ENCODE peak calls at places on chromosomes 12 and 14, in four cellular contexts. One of them, this sample, is unnamed.

GRCh38 chr14:50083467-50084337 is 32.7 kb downstream of the VCPKMT start:
- DNase-seq in nephron progenitor cell: no peak
- DNase-seq in astrocyte of the spinal cord: no peak
- DNase-seq in heart left ventricle: no peak
- DNase-seq in this sample: no peak

GRCh38 chr14:68522510-68523325 is 270.1 kb downstream of the ZFP36L1 start:
- DNase-seq in nephron progenitor cell: no peak
- DNase-seq in astrocyte of the spinal cord: no peak
- DNase-seq in heart left ventricle: no peak
- DNase-seq in this sample: no peak

GRCh38 chr14:51616724-51617409 is 34.8 kb upstream of the FRMD6 start:
- DNase-seq in nephron progenitor cell: no peak
- DNase-seq in astrocyte of the spinal cord: peak
- DNase-seq in heart left ventricle: no peak
- DNase-seq in this sample: peak

GRCh38 chr12:80504389-80505153 is 60.5 kb downstream of the PTPRQ start:
- DNase-seq in nephron progenitor cell: no peak
- DNase-seq in astrocyte of the spinal cord: no peak
- DNase-seq in heart left ventricle: no peak
- DNase-seq in this sample: no peak

GRCh38 chr12:49364989-49365388 is 2.3 kb upstream of the SPATS2 start:
- DNase-seq in nephron progenitor cell: no peak
- DNase-seq in astrocyte of the spinal cord: peak
- DNase-seq in heart left ventricle: no peak
- DNase-seq in this sample: no peak

GRCh38 chr12:7060353-7060954 is at the start of gene C1S:
- DNase-seq in nephron progenitor cell: peak
- DNase-seq in astrocyte of the spinal cord: peak
- DNase-seq in heart left ventricle: peak
- DNase-seq in this sample: peak

GRCh38 chr14:51093371-51094281 is 1.3 kb downstream of the TRIM9 start:
- DNase-seq in nephron progenitor cell: peak
- DNase-seq in astrocyte of the spinal cord: peak
- DNase-seq in heart left ventricle: peak
- DNase-seq in this sample: no peak

GRCh38 chr14:29637406-29637805 is 290.2 kb downstream of the PRKD1 start:
- DNase-seq in nephron progenitor cell: no peak
- DNase-seq in astrocyte of the spinal cord: peak
- DNase-seq in heart left ventricle: no peak
- DNase-seq in this sample: peak

GRCh38 chr14:78950654-78951053 is 780.5 kb downstream of the NRXN3 start:
- DNase-seq in nephron progenitor cell: no peak
- DNase-seq in astrocyte of the spinal cord: peak
- DNase-seq in heart left ventricle: no peak
- DNase-seq in this sample: peak

GRCh38 chr12:123064885-123065619 is 84.6 kb downstream of the ARL6IP4 start:
- DNase-seq in nephron progenitor cell: no peak
- DNase-seq in astrocyte of the spinal cord: no peak
- DNase-seq in heart left ventricle: peak
- DNase-seq in this sample: no peak

GRCh38 chr14:54857830-54858269 is 44.8 kb downstream of the GCH1 start:
- DNase-seq in nephron progenitor cell: no peak
- DNase-seq in astrocyte of the spinal cord: no peak
- DNase-seq in heart left ventricle: no peak
- DNase-seq in this sample: no peak

GRCh38 chr12:89664441-89664840 is 44.2 kb downstream of the ATP2B1 start:
- DNase-seq in nephron progenitor cell: no peak
- DNase-seq in astrocyte of the spinal cord: no peak
- DNase-seq in heart left ventricle: no peak
- DNase-seq in this sample: no peak

GRCh38 chr12:88299567-88300101 is 157.5 kb downstream of the TMTC3 start:
- DNase-seq in nephron progenitor cell: no peak
- DNase-seq in astrocyte of the spinal cord: peak
- DNase-seq in heart left ventricle: no peak
- DNase-seq in this sample: peak

GRCh38 chr12:12964255-12964654 is 12.3 kb upstream of the GPRC5D start:
- DNase-seq in nephron progenitor cell: no peak
- DNase-seq in astrocyte of the spinal cord: no peak
- DNase-seq in heart left ventricle: no peak
- DNase-seq in this sample: no peak

GRCh38 chr14:56857206-56857605 is 46.9 kb upstream of the OTX2 start:
- DNase-seq in nephron progenitor cell: no peak
- DNase-seq in astrocyte of the spinal cord: no peak
- DNase-seq in heart left ventricle: no peak
- DNase-seq in this sample: no peak

GRCh38 chr12:59698599-59698998 is 102.8 kb downstream of the SLC16A7 start:
- DNase-seq in nephron progenitor cell: no peak
- DNase-seq in astrocyte of the spinal cord: no peak
- DNase-seq in heart left ventricle: no peak
- DNase-seq in this sample: no peak

GRCh38 chr12:6917491-6918231 is 3.3 kb downstream of the ENO2 start:
- DNase-seq in nephron progenitor cell: no peak
- DNase-seq in astrocyte of the spinal cord: peak
- DNase-seq in heart left ventricle: no peak
- DNase-seq in this sample: no peak

GRCh38 chr12:96889273-96889933 is 17.7 kb upstream of the NEDD1 start:
- DNase-seq in nephron progenitor cell: no peak
- DNase-seq in astrocyte of the spinal cord: peak
- DNase-seq in heart left ventricle: no peak
- DNase-seq in this sample: no peak

GRCh38 chr12:54217774-54218221 is 29.0 kb upstream of the SMUG1 start:
- DNase-seq in nephron progenitor cell: peak
- DNase-seq in astrocyte of the spinal cord: no peak
- DNase-seq in heart left ventricle: no peak
- DNase-seq in this sample: no peak

GRCh38 chr12:27185234-27186045 is 58.6 kb upstream of the STK38L start:
- DNase-seq in nephron progenitor cell: no peak
- DNase-seq in astrocyte of the spinal cord: peak
- DNase-seq in heart left ventricle: no peak
- DNase-seq in this sample: no peak

GRCh38 chr12:18430425-18431048 is 169.2 kb downstream of the PIK3C2G start:
- DNase-seq in nephron progenitor cell: peak
- DNase-seq in astrocyte of the spinal cord: peak
- DNase-seq in heart left ventricle: no peak
- DNase-seq in this sample: peak

GRCh38 chr12:49476091-49476490 is 62.7 kb upstream of the KCNH3 start:
- DNase-seq in nephron progenitor cell: no peak
- DNase-seq in astrocyte of the spinal cord: no peak
- DNase-seq in heart left ventricle: no peak
- DNase-seq in this sample: no peak

GRCh38 chr14:37122919-37123639 is 49.3 kb downstream of the SLC25A21 start:
- DNase-seq in nephron progenitor cell: no peak
- DNase-seq in astrocyte of the spinal cord: no peak
- DNase-seq in heart left ventricle: no peak
- DNase-seq in this sample: no peak

GRCh38 chr12:105060715-105061378 is 23.4 kb downstream of the ALDH1L2 start:
- DNase-seq in nephron progenitor cell: no peak
- DNase-seq in astrocyte of the spinal cord: no peak
- DNase-seq in heart left ventricle: no peak
- DNase-seq in this sample: no peak

GRCh38 chr14:58414845-58415244 is 12.5 kb downstream of the TIMM9 start:
- DNase-seq in nephron progenitor cell: no peak
- DNase-seq in astrocyte of the spinal cord: no peak
- DNase-seq in heart left ventricle: no peak
- DNase-seq in this sample: no peak

GRCh38 chr12:5220835-5221234 is 177.2 kb downstream of the KCNA5 start:
- DNase-seq in nephron progenitor cell: no peak
- DNase-seq in astrocyte of the spinal cord: no peak
- DNase-seq in heart left ventricle: no peak
- DNase-seq in this sample: no peak

GRCh38 chr12:69688021-69688420 is 11.1 kb downstream of the BEST3 start:
- DNase-seq in nephron progenitor cell: no peak
- DNase-seq in astrocyte of the spinal cord: no peak
- DNase-seq in heart left ventricle: no peak
- DNase-seq in this sample: no peak

GRCh38 chr12:64522316-64522715 is 70.4 kb downstream of the TBK1 start:
- DNase-seq in nephron progenitor cell: no peak
- DNase-seq in astrocyte of the spinal cord: peak
- DNase-seq in heart left ventricle: no peak
- DNase-seq in this sample: no peak

GRCh38 chr14:101788016-101788695 is 26.6 kb downstream of the PPP2R5C start:
- DNase-seq in nephron progenitor cell: no peak
- DNase-seq in astrocyte of the spinal cord: no peak
- DNase-seq in heart left ventricle: no peak
- DNase-seq in this sample: no peak

GRCh38 chr12:110600254-110600653 is 13.7 kb upstream of the TCTN1 start:
- DNase-seq in nephron progenitor cell: no peak
- DNase-seq in astrocyte of the spinal cord: peak
- DNase-seq in heart left ventricle: no peak
- DNase-seq in this sample: no peak

GRCh38 chr12:95277139-95277538 is 59.5 kb downstream of the VEZT start:
- DNase-seq in nephron progenitor cell: no peak
- DNase-seq in astrocyte of the spinal cord: peak
- DNase-seq in heart left ventricle: no peak
- DNase-seq in this sample: no peak

DNA sequence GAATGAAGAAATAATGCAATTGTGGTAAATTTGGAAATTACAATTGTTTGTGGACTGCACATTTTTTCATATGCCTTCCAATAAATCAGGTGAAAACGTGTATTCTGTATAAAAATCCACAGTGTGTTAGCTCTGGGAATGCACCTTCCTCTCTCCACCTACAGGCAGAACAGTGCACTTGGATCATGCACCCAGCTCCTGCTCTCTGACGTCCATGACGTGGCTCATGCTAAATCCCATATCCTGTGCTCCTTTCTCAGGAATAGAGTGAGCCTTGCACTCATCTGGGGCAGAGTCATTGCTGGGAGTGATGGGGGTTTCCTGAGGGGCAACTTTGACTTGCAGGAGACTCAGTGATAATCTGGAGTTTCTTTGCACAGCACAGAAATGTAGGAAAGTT is 1282.1 kb downstream of the TMEM121 start:
- DNase-seq in nephron progenitor cell: no peak
- DNase-seq in astrocyte of the spinal cord: no peak
- DNase-seq in heart left ventricle: no peak
- DNase-seq in this sample: no peak
- TF ChIP-seq CTCF in nephron progenitor cell: no peak
- TF ChIP-seq CTCF in astrocyte of the spinal cord: no peak
- TF ChIP-seq CTCF in heart left ventricle: no peak
- TF ChIP-seq CTCF in this sample: peak

GRCh38 chr14:104680806-104681688 is 8.4 kb upstream of the INF2 start:
- DNase-seq in nephron progenitor cell: no peak
- DNase-seq in astrocyte of the spinal cord: peak
- DNase-seq in heart left ventricle: peak
- DNase-seq in this sample: peak
- TF ChIP-seq CTCF in nephron progenitor cell: no peak
- TF ChIP-seq CTCF in astrocyte of the spinal cord: peak
- TF ChIP-seq CTCF in heart left ventricle: no peak
- TF ChIP-seq CTCF in this sample: no peak

DNA sequence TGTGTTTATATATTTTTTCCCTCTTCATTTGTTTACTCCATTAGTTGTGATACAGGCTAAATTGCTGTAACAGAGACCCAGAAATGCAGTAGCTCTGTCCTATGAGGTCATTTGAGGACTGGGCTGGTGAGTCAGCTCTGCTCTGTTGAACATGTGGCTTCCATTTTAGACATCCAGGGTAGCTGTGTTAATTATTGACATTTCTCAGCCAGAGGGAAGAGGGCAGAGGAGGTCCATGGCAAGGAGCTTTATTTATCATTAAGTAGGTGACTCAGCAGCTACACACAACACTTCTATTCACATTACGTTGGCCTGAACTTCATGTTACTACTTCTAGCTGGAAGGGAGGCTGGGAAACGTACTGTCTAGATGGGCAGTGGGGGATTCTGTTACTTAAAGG is 85.4 kb downstream of the PTCSC3 start:
- DNase-seq in nephron progenitor cell: no peak
- DNase-seq in astrocyte of the spinal cord: peak
- DNase-seq in heart left ventricle: no peak
- DNase-seq in this sample: peak
- TF ChIP-seq CTCF in nephron progenitor cell: no peak
- TF ChIP-seq CTCF in astrocyte of the spinal cord: no peak
- TF ChIP-seq CTCF in heart left ventricle: no peak
- TF ChIP-seq CTCF in this sample: no peak

GRCh38 chr14:22837059-22837749 is 819 bp downstream of the MMP14 start:
- DNase-seq in nephron progenitor cell: peak
- DNase-seq in astrocyte of the spinal cord: peak
- DNase-seq in heart left ventricle: peak
- DNase-seq in this sample: peak

GRCh38 chr14:22837750-22838538 is 1.6 kb downstream of the MMP14 start:
- DNase-seq in nephron progenitor cell: no peak
- DNase-seq in astrocyte of the spinal cord: peak
- DNase-seq in heart left ventricle: peak
- DNase-seq in this sample: no peak

GRCh38 chr14:22838631-22839041 is 2.3 kb downstream of the MMP14 start:
- DNase-seq in nephron progenitor cell: no peak
- DNase-seq in astrocyte of the spinal cord: peak
- DNase-seq in heart left ventricle: peak
- DNase-seq in this sample: no peak

GRCh38 chr14:22835505-22835904 is 880 bp upstream of the MMP14 start:
- DNase-seq in nephron progenitor cell: no peak
- DNase-seq in astrocyte of the spinal cord: no peak
- DNase-seq in heart left ventricle: no peak
- DNase-seq in this sample: no peak

DNA sequence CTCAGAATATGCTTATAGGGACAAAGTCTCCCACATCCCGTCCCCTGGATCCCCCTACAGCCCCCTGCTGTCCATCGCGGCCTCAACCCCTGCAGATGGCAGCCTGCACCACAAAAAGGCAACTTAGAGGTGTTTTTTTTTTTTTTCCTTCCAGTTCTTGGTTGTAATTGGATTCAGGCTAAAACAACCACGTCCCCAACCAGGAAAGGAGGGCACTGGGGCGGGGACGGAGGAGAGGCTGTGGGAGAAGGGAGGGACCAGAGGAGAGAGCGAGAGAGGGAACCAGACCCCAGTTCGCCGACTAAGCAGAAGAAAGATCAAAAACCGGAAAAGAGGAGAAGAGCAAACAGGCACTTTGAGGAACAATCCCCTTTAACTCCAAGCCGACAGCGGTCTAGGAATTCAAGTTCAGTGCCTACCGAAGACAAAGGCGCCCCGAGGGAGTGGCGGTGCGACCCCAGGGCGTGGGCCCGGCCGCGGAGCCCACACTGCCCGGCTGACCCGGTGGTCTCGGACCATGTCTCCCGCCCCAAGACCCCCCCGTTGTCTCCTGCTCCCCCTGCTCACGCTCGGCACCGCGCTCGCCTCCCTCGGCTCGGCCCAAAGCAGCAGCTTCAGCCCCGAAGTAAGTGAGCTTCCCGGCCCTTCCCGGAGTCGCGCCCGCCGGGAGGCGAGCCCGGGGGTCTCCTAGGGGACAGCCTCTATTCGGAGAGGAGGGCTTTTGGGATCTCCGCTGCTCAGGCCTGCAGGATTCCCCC is at the start of gene MMP14:
- DNase-seq in nephron progenitor cell: peak
- DNase-seq in astrocyte of the spinal cord: peak
- DNase-seq in heart left ventricle: peak
- DNase-seq in this sample: no peak
- TF ChIP-seq CTCF in nephron progenitor cell: peak
- TF ChIP-seq CTCF in astrocyte of the spinal cord: peak
- TF ChIP-seq CTCF in heart left ventricle: peak
- TF ChIP-seq CTCF in this sample: no peak